ENCODE peak calls at places on chromosomes 6 and 20, in six cellular contexts. One of them, this sample, is unnamed.

GRCh38 chr20:48738399-48739304 is 89.1 kb downstream of the PREX1 start:
- DNase-seq in WTC11: no peak
- DNase-seq in HFFc6: no peak
- DNase-seq in spleen: no peak
- DNase-seq in GM12891: no peak
- DNase-seq in NCI-H748 treated with DMSO at 0.1 percent for 48 hours: no peak
- DNase-seq in this sample: no peak

GRCh38 chr6:122956376-122956775 is 39.7 kb upstream of the CLVS2 start:
- DNase-seq in NCI-H748 treated with DMSO at 0.1 percent for 48 hours: no peak
- DNase-seq in GM12891: no peak
- DNase-seq in WTC11: no peak
- DNase-seq in spleen: no peak
- DNase-seq in HFFc6: no peak
- DNase-seq in this sample: no peak

GRCh38 chr6:63452117-63452516 is 120.2 kb upstream of the LOC128125822 start:
- DNase-seq in NCI-H748 treated with DMSO at 0.1 percent for 48 hours: no peak
- DNase-seq in WTC11: no peak
- DNase-seq in GM12891: no peak
- DNase-seq in spleen: no peak
- DNase-seq in HFFc6: no peak
- DNase-seq in this sample: no peak

GRCh38 chr6:15244605-15245360 is 1.1 kb upstream of the JARID2 start:
- DNase-seq in HFFc6: peak
- DNase-seq in NCI-H748 treated with DMSO at 0.1 percent for 48 hours: peak
- DNase-seq in WTC11: peak
- DNase-seq in GM12891: no peak
- DNase-seq in spleen: peak
- DNase-seq in this sample: peak

GRCh38 chr20:50455656-50456451 is 54.3 kb upstream of the PTPN1 start:
- DNase-seq in spleen: no peak
- DNase-seq in WTC11: no peak
- DNase-seq in GM12891: no peak
- DNase-seq in HFFc6: no peak
- DNase-seq in NCI-H748 treated with DMSO at 0.1 percent for 48 hours: no peak
- DNase-seq in this sample: no peak

GRCh38 chr6:54737247-54737646 is 109.3 kb upstream of the FAM83B start:
- DNase-seq in NCI-H748 treated with DMSO at 0.1 percent for 48 hours: no peak
- DNase-seq in WTC11: peak
- DNase-seq in GM12891: no peak
- DNase-seq in spleen: no peak
- DNase-seq in HFFc6: no peak
- DNase-seq in this sample: peak

GRCh38 chr6:138862491-138862890 is 66.6 kb downstream of the ECT2L start:
- DNase-seq in spleen: no peak
- DNase-seq in WTC11: no peak
- DNase-seq in HFFc6: no peak
- DNase-seq in GM12891: no peak
- DNase-seq in NCI-H748 treated with DMSO at 0.1 percent for 48 hours: no peak
- DNase-seq in this sample: no peak

GRCh38 chr6:119449253-119450156 is 99.9 kb upstream of the MAN1A1 start:
- DNase-seq in GM12891: no peak
- DNase-seq in WTC11: no peak
- DNase-seq in NCI-H748 treated with DMSO at 0.1 percent for 48 hours: no peak
- DNase-seq in HFFc6: no peak
- DNase-seq in spleen: no peak
- DNase-seq in this sample: no peak

GRCh38 chr6:3773696-3774298 is 22.3 kb upstream of the PXDC1 start:
- DNase-seq in GM12891: no peak
- DNase-seq in HFFc6: no peak
- DNase-seq in WTC11: no peak
- DNase-seq in NCI-H748 treated with DMSO at 0.1 percent for 48 hours: no peak
- DNase-seq in spleen: no peak
- DNase-seq in this sample: no peak

GRCh38 chr6:35318200-35318844 is 20.7 kb downstream of the DEF6 start:
- DNase-seq in GM12891: no peak
- DNase-seq in HFFc6: peak
- DNase-seq in NCI-H748 treated with DMSO at 0.1 percent for 48 hours: peak
- DNase-seq in WTC11: peak
- DNase-seq in spleen: no peak
- DNase-seq in this sample: peak

GRCh38 chr6:134097114-134097707 is 44.8 kb upstream of the SLC2A12 start:
- DNase-seq in HFFc6: peak
- DNase-seq in GM12891: peak
- DNase-seq in WTC11: peak
- DNase-seq in spleen: no peak
- DNase-seq in NCI-H748 treated with DMSO at 0.1 percent for 48 hours: peak
- DNase-seq in this sample: peak

GRCh38 chr6:37575221-37575620 is 75.5 kb upstream of the CCDC167 start:
- DNase-seq in NCI-H748 treated with DMSO at 0.1 percent for 48 hours: no peak
- DNase-seq in WTC11: no peak
- DNase-seq in spleen: no peak
- DNase-seq in HFFc6: no peak
- DNase-seq in GM12891: no peak
- DNase-seq in this sample: no peak

GRCh38 chr6:144179817-144180216 is 29.5 kb downstream of the STX11 start:
- DNase-seq in HFFc6: no peak
- DNase-seq in WTC11: no peak
- DNase-seq in NCI-H748 treated with DMSO at 0.1 percent for 48 hours: no peak
- DNase-seq in spleen: no peak
- DNase-seq in GM12891: no peak
- DNase-seq in this sample: no peak

GRCh38 chr6:25154034-25154596 is 125.1 kb upstream of the CARMIL1 start:
- DNase-seq in spleen: no peak
- DNase-seq in GM12891: no peak
- DNase-seq in NCI-H748 treated with DMSO at 0.1 percent for 48 hours: no peak
- DNase-seq in HFFc6: no peak
- DNase-seq in WTC11: no peak
- DNase-seq in this sample: no peak

GRCh38 chr6:89596056-89596455 is 42.5 kb downstream of the LYRM2 start:
- DNase-seq in WTC11: no peak
- DNase-seq in NCI-H748 treated with DMSO at 0.1 percent for 48 hours: no peak
- DNase-seq in spleen: no peak
- DNase-seq in HFFc6: no peak
- DNase-seq in GM12891: peak
- DNase-seq in this sample: no peak

GRCh38 chr6:170289971-170290305 is 940 bp downstream of the DLL1 start:
- DNase-seq in NCI-H748 treated with DMSO at 0.1 percent for 48 hours: no peak
- DNase-seq in GM12891: no peak
- DNase-seq in HFFc6: no peak
- DNase-seq in WTC11: no peak
- DNase-seq in spleen: peak
- DNase-seq in this sample: no peak

GRCh38 chr6:51541847-51542246 is 545.6 kb downstream of the PKHD1 start:
- DNase-seq in HFFc6: no peak
- DNase-seq in spleen: no peak
- DNase-seq in NCI-H748 treated with DMSO at 0.1 percent for 48 hours: peak
- DNase-seq in WTC11: no peak
- DNase-seq in GM12891: no peak
- DNase-seq in this sample: no peak

GRCh38 chr6:50905297-50905696 is 86.6 kb downstream of the TFAP2B start:
- DNase-seq in HFFc6: no peak
- DNase-seq in spleen: no peak
- DNase-seq in NCI-H748 treated with DMSO at 0.1 percent for 48 hours: peak
- DNase-seq in WTC11: no peak
- DNase-seq in GM12891: no peak
- DNase-seq in this sample: no peak

GRCh38 chr6:2344319-2344905 is 99.0 kb upstream of the GMDS start:
- DNase-seq in NCI-H748 treated with DMSO at 0.1 percent for 48 hours: peak
- DNase-seq in HFFc6: no peak
- DNase-seq in GM12891: no peak
- DNase-seq in WTC11: no peak
- DNase-seq in spleen: no peak
- DNase-seq in this sample: no peak

GRCh38 chr6:72622094-72622540 is 253 bp downstream of the KCNQ5 start:
- DNase-seq in NCI-H748 treated with DMSO at 0.1 percent for 48 hours: peak
- DNase-seq in spleen: peak
- DNase-seq in HFFc6: peak
- DNase-seq in WTC11: peak
- DNase-seq in GM12891: no peak
- DNase-seq in this sample: peak

GRCh38 chr20:63748356-63749270 is 9.0 kb downstream of the SLC2A4RG start:
- DNase-seq in GM12891: no peak
- DNase-seq in WTC11: no peak
- DNase-seq in HFFc6: no peak
- DNase-seq in NCI-H748 treated with DMSO at 0.1 percent for 48 hours: no peak
- DNase-seq in spleen: no peak
- DNase-seq in this sample: peak

GRCh38 chr20:1827974-1828785 is 67.0 kb upstream of the SIRPA start:
- DNase-seq in WTC11: no peak
- DNase-seq in HFFc6: no peak
- DNase-seq in GM12891: no peak
- DNase-seq in spleen: no peak
- DNase-seq in NCI-H748 treated with DMSO at 0.1 percent for 48 hours: no peak
- DNase-seq in this sample: peak

GRCh38 chr6:83824388-83824801 is 28.8 kb upstream of the RIPPLY2 start:
- DNase-seq in WTC11: no peak
- DNase-seq in HFFc6: no peak
- DNase-seq in NCI-H748 treated with DMSO at 0.1 percent for 48 hours: no peak
- DNase-seq in spleen: no peak
- DNase-seq in GM12891: no peak
- DNase-seq in this sample: no peak

GRCh38 chr6:125586605-125587004 is 162.8 kb upstream of the HEY2 start:
- DNase-seq in GM12891: no peak
- DNase-seq in HFFc6: no peak
- DNase-seq in WTC11: no peak
- DNase-seq in NCI-H748 treated with DMSO at 0.1 percent for 48 hours: no peak
- DNase-seq in spleen: no peak
- DNase-seq in this sample: no peak

GRCh38 chr20:35991142-35991771 is 22.9 kb downstream of the CNBD2 start:
- DNase-seq in HFFc6: peak
- DNase-seq in spleen: peak
- DNase-seq in WTC11: peak
- DNase-seq in NCI-H748 treated with DMSO at 0.1 percent for 48 hours: no peak
- DNase-seq in GM12891: no peak
- DNase-seq in this sample: no peak

GRCh38 chr6:10720229-10720959 is 2.5 kb upstream of the TMEM14C start:
- DNase-seq in GM12891: peak
- DNase-seq in spleen: peak
- DNase-seq in NCI-H748 treated with DMSO at 0.1 percent for 48 hours: peak
- DNase-seq in HFFc6: no peak
- DNase-seq in WTC11: no peak
- DNase-seq in this sample: peak

GRCh38 chr6:5205877-5206840 is 54.6 kb downstream of the LYRM4 start:
- DNase-seq in HFFc6: peak
- DNase-seq in WTC11: no peak
- DNase-seq in NCI-H748 treated with DMSO at 0.1 percent for 48 hours: no peak
- DNase-seq in GM12891: no peak
- DNase-seq in spleen: no peak
- DNase-seq in this sample: no peak

GRCh38 chr6:44701038-44701636 is 313.6 kb downstream of the CDC5L start:
- DNase-seq in HFFc6: no peak
- DNase-seq in GM12891: no peak
- DNase-seq in spleen: no peak
- DNase-seq in NCI-H748 treated with DMSO at 0.1 percent for 48 hours: no peak
- DNase-seq in WTC11: no peak
- DNase-seq in this sample: no peak

This sample was measured in H7.